ENCODE peak calls at places on chromosome 5, in eight cellular contexts. T is AG10803; Z is BJ; Y is CD8-positive, alpha-beta T cell; L is astrocyte; C is astrocyte of the spinal cord; H is stomach; B is WERI-Rb-1. V is an unnamed sample.

GRCh38 chr5:32029291-32029690 is 144.8 kb downstream of the GOLPH3 start:
- DNase-seq in T (peak), Z (no peak), Y (no peak), L (peak), C (no peak), H (no peak), B (no peak), V (peak)

GRCh38 chr5:135034186-135034962 is at the start of gene PITX1:
- DNase-seq in T (peak), Z (no peak), Y (no peak), L (no peak), C (no peak), H (peak), B (peak), V (peak)

GRCh38 chr5:65790371-65791163 is 68.6 kb downstream of the NLN start:
- DNase-seq in T (no peak), Z (no peak), Y (no peak), L (no peak), C (no peak), H (no peak), B (no peak), V (no peak)

GRCh38 chr5:164204338-164204946 is 699.0 kb downstream of the MAT2B start:
- DNase-seq in T (peak), Z (no peak), Y (no peak), L (peak), C (peak), H (no peak), B (no peak), V (peak)

GRCh38 chr5:18527017-18527416 is 892.8 kb downstream of the TAF11L14 start:
- DNase-seq in T (no peak), Z (no peak), Y (no peak), L (no peak), C (no peak), H (no peak), B (no peak), V (no peak)

GRCh38 chr5:59040804-59041201 is 457.9 kb downstream of the RAB3C start:
- DNase-seq in T (no peak), Z (no peak), Y (no peak), L (no peak), C (no peak), H (no peak), B (no peak), V (no peak)

GRCh38 chr5:137218896-137219295 is 280.2 kb downstream of the SPOCK1 start:
- DNase-seq in T (no peak), Z (no peak), Y (no peak), L (peak), C (peak), H (no peak), B (no peak), V (no peak)

GRCh38 chr5:115343855-115344254 is 47.4 kb upstream of the CCDC112 start:
- DNase-seq in T (peak), Z (no peak), Y (no peak), L (peak), C (peak), H (no peak), B (no peak), V (peak)

GRCh38 chr5:179266291-179267070 is 78.8 kb downstream of the ADAMTS2 start:
- DNase-seq in T (peak), Z (no peak), Y (no peak), L (no peak), C (no peak), H (peak), B (no peak), V (no peak)

GRCh38 chr5:129099184-129099570 is 4.6 kb downstream of the ISOC1 start:
- DNase-seq in T (no peak), Z (no peak), Y (no peak), L (no peak), C (no peak), H (no peak), B (peak), V (no peak)

GRCh38 chr5:154406231-154406630 is 39.6 kb upstream of the SAP30L start:
- DNase-seq in T (peak), Z (peak), Y (no peak), L (peak), C (peak), H (no peak), B (no peak), V (no peak)

GRCh38 chr5:159773062-159773924 is 143.0 kb upstream of the ADRA1B start:
- DNase-seq in T (peak), Z (peak), Y (peak), L (peak), C (peak), H (peak), B (peak), V (peak)

GRCh38 chr5:98771389-98772109 is 1.9 kb upstream of the RGMB start:
- DNase-seq in T (peak), Z (peak), Y (peak), L (peak), C (peak), H (peak), B (peak), V (peak)

GRCh38 chr5:111159845-111160244 is 64.3 kb upstream of the CAMK4 start:
- DNase-seq in T (no peak), Z (no peak), Y (no peak), L (no peak), C (no peak), H (no peak), B (no peak), V (no peak)

GRCh38 chr5:140145818-140146522 is 20.2 kb downstream of the IGIP start:
- DNase-seq in T (peak), Z (no peak), Y (peak), L (peak), C (peak), H (peak), B (peak), V (peak)

GRCh38 chr5:160463775-160464465 is 42.3 kb downstream of the PTTG1 start:
- DNase-seq in T (peak), Z (peak), Y (no peak), L (peak), C (peak), H (no peak), B (no peak), V (peak)

GRCh38 chr5:66306105-66306843 is 162.2 kb downstream of the SREK1 start:
- DNase-seq in T (peak), Z (peak), Y (peak), L (peak), C (peak), H (peak), B (peak), V (peak)

GRCh38 chr5:67160985-67161384 is 35.6 kb downstream of the CD180 start:
- DNase-seq in T (peak), Z (peak), Y (peak), L (peak), C (peak), H (no peak), B (no peak), V (no peak)

GRCh38 chr5:150141544-150142188 is 14.0 kb downstream of the PDGFRB start:
- DNase-seq in T (peak), Z (no peak), Y (no peak), L (peak), C (peak), H (no peak), B (no peak), V (peak)

GRCh38 chr5:76622973-76623596 is at the start of gene F2RL2:
- DNase-seq in T (peak), Z (peak), Y (no peak), L (peak), C (peak), H (no peak), B (peak), V (peak)

GRCh38 chr5:94218374-94218773 is 400.0 kb downstream of the KIAA0825 start:
- DNase-seq in T (peak), Z (peak), Y (no peak), L (peak), C (peak), H (no peak), B (no peak), V (peak)

GRCh38 chr5:94620257-94620656 is 1.8 kb downstream of the SLF1 start:
- DNase-seq in T (no peak), Z (no peak), Y (no peak), L (no peak), C (no peak), H (no peak), B (no peak), V (no peak)

GRCh38 chr5:179276838-179277395 is 68.3 kb downstream of the ADAMTS2 start:
- DNase-seq in T (no peak), Z (no peak), Y (no peak), L (no peak), C (no peak), H (no peak), B (no peak), V (no peak)

GRCh38 chr5:159510282-159510681 is 180.0 kb upstream of the IL12B start:
- DNase-seq in T (peak), Z (peak), Y (no peak), L (peak), C (peak), H (no peak), B (no peak), V (peak)

GRCh38 chr5:152329191-152329590 is 75.9 kb downstream of the NMUR2 start:
- DNase-seq in T (no peak), Z (no peak), Y (no peak), L (no peak), C (no peak), H (no peak), B (no peak), V (no peak)

GRCh38 chr5:321233-321725 is at the start of gene AHRR:
- DNase-seq in T (peak), Z (no peak), Y (no peak), L (peak), C (peak), H (peak), B (peak), V (peak)

GRCh38 chr5:172712610-172713009 is 58.4 kb downstream of the DUSP1 start:
- DNase-seq in T (no peak), Z (no peak), Y (no peak), L (no peak), C (no peak), H (no peak), B (no peak), V (no peak)

GRCh38 chr5:139388198-139388821 is 1.4 kb downstream of the MZB1 start:
- DNase-seq in T (peak), Z (no peak), Y (no peak), L (no peak), C (no peak), H (peak), B (no peak), V (peak)

GRCh38 chr5:139660105-139660915 is 12.2 kb downstream of the CXXC5 start:
- DNase-seq in T (peak), Z (no peak), Y (no peak), L (no peak), C (peak), H (peak), B (no peak), V (peak)

GRCh38 chr5:23208959-23209431 is 298.4 kb upstream of the PRDM9 start:
- DNase-seq in T (no peak), Z (no peak), Y (no peak), L (no peak), C (peak), H (no peak), B (peak), V (peak)

GRCh38 chr5:120499876-120500275 is 35.8 kb downstream of the PRR16 start:
- DNase-seq in T (no peak), Z (no peak), Y (no peak), L (no peak), C (no peak), H (no peak), B (no peak), V (no peak)

GRCh38 chr5:38922199-38922598 is 76.4 kb downstream of the OSMR start:
- DNase-seq in T (peak), Z (no peak), Y (peak), L (peak), C (peak), H (peak), B (peak), V (peak)

GRCh38 chr5:103847060-103847459 is 284.5 kb upstream of the NUDT12 start:
- DNase-seq in T (peak), Z (peak), Y (no peak), L (peak), C (peak), H (no peak), B (no peak), V (peak)

GRCh38 chr5:177336112-177336511 is 15.4 kb downstream of the LMAN2 start:
- DNase-seq in T (no peak), Z (no peak), Y (no peak), L (no peak), C (no peak), H (no peak), B (peak), V (peak)

GRCh38 chr5:74542477-74542876 is 98.1 kb downstream of the ENC1 start:
- DNase-seq in T (peak), Z (no peak), Y (no peak), L (peak), C (no peak), H (no peak), B (no peak), V (peak)

GRCh38 chr5:14706615-14707021 is 42.1 kb downstream of the OTULIN start:
- DNase-seq in T (peak), Z (peak), Y (peak), L (peak), C (peak), H (no peak), B (no peak), V (peak)
- H3K4me3 ChIP-seq in T (no peak), Z (no peak), Y (no peak), L (no peak), C (no peak), H (no peak), B (no peak), V (no peak)

DNA sequence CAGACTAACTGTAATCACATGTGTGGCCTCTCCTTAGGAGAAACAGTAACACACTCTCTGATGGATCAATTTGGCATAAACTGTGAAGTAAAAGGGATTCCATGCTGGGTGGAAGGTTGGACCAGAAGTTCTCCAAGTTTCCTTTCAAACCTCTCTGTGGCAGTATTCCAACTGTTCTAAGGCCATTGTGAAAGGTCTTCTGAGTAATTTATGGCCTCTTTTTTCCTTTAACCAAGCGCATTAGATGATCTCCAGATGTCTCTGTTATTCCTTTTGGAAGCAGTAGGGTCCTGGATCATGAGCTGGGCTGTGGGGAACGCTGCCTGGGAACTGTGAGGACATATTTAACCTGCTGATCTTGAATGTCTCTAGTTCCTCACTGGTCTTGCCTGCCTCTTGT is 80.6 kb upstream of the IL6ST start:
- DNase-seq in T (peak), Z (no peak), Y (no peak), L (peak), C (peak), H (no peak), B (no peak), V (peak)
- TF ChIP-seq CTCF in T (peak), Z (no peak), Y (no peak), L (no peak), C (no peak), H (no peak), B (no peak), V (no peak)

GRCh38 chr5:149036970-149037369 is 25.9 kb downstream of the SH3TC2 start:
- DNase-seq in T (no peak), Z (no peak), Y (no peak), L (no peak), C (no peak), H (no peak), B (no peak), V (peak)
- H3K4me3 ChIP-seq in T (no peak), Z (no peak), Y (no peak), L (no peak), C (no peak), H (no peak), B (no peak), V (no peak)

DNA sequence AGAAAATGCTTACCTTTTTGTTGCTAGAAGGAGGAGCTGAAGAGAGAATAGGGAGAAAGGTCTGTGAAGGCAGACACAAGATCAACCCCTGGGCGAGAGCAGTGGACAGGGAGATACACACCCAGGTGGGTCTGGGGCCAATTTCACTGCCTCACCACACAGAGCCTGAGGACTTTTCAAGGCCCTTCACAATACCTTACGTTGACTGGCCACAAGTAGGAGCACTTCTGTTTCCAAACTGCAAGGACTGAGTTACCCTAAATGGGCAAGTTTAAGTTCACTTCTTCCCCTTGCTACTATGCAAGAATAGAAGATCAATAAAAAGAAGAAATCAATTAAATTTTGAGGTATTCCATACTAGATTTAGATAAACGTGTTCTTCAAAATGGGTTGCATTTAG is 174.5 kb upstream of the SLC12A2 start:
- DNase-seq in T (peak), Z (no peak), Y (no peak), L (peak), C (peak), H (no peak), B (peak), V (peak)
- TF ChIP-seq CTCF in T (peak), Z (peak), Y (no peak), L (peak), C (peak), H (peak), B (peak), V (peak)

GRCh38 chr5:56330167-56330566 is 97.0 kb upstream of the ANKRD55 start:
- DNase-seq in T (no peak), Z (no peak), Y (no peak), L (no peak), C (no peak), H (no peak), B (no peak), V (no peak)

GRCh38 chr5:56339732-56340131 is 106.6 kb upstream of the ANKRD55 start:
- DNase-seq in T (no peak), Z (no peak), Y (no peak), L (no peak), C (no peak), H (no peak), B (no peak), V (no peak)

GRCh38 chr5:56337715-56338319 is 104.7 kb upstream of the ANKRD55 start:
- DNase-seq in T (no peak), Z (no peak), Y (no peak), L (peak), C (peak), H (no peak), B (no peak), V (no peak)

GRCh38 chr5:56330806-56331205 is 97.7 kb upstream of the ANKRD55 start:
- DNase-seq in T (no peak), Z (no peak), Y (no peak), L (no peak), C (no peak), H (no peak), B (no peak), V (no peak)

DNA sequence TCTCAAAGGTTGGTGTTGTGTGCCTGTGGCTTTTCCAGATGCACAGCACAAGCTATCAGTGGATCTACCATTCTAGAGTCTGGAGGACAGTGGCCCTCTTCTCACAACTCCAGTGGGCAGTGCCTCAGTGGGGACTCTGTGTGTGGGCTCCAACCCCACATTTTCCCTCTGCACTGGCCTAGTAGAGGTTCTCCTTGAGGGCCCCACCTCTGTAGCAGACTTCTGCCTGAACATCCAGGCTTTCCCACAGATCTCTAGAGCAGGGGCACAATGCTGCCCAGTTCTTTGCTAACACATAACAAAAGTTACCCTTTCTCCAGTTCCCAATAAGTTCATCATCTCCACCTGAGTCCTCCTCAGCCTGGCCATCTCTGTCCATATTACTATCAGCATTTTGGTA is 102.1 kb upstream of the ANKRD55 start:
- DNase-seq in T (no peak), Z (no peak), Y (no peak), L (no peak), C (no peak), H (no peak), B (no peak), V (no peak)
- H3K4me3 ChIP-seq in T (no peak), Z (no peak), Y (no peak), L (no peak), C (no peak), H (no peak), B (no peak), V (no peak)

GRCh38 chr5:123170816-123171345 is 81.8 kb downstream of the PRDM6 start:
- DNase-seq in T (no peak), Z (no peak), Y (no peak), L (no peak), C (no peak), H (no peak), B (no peak), V (peak)

GRCh38 chr5:123176938-123177275 is 87.9 kb downstream of the PRDM6 start:
- DNase-seq in T (peak), Z (no peak), Y (no peak), L (no peak), C (no peak), H (no peak), B (no peak), V (peak)

GRCh38 chr5:123176224-123176937 is 87.3 kb downstream of the PRDM6 start:
- DNase-seq in T (peak), Z (no peak), Y (no peak), L (peak), C (no peak), H (no peak), B (no peak), V (peak)

GRCh38 chr5:123178693-123179092 is 89.7 kb downstream of the PRDM6 start:
- DNase-seq in T (no peak), Z (no peak), Y (no peak), L (no peak), C (no peak), H (no peak), B (no peak), V (no peak)

DNA sequence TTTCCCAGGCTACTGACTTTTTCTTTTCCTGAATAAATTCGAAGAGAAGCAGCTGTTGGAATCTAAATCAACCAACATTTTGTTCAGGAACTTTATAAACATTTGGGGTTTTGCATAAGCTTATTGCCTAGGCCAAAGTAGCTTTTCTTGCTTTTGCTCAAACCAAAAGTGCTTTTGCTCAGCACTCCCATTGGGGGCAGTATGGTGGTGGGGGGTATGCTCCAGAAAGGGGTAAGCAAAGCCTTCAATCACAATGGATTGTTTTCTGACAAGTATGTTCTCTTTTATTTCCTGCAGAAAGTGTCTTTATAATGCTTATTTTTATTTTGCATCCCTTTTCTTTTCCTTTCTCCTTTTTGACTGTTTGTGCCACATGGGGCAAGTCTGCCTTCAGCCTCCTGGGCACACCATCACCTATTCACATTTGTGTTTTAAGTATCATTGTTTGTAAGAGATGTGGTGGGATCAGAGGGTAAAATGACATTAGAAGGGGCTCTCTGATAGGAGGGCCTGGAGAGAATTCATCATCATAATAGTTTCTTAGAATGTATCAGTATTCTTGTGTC is 86.0 kb downstream of the PRDM6 start:
- DNase-seq in T (no peak), Z (no peak), Y (no peak), L (no peak), C (no peak), H (no peak), B (no peak), V (no peak)
- TF ChIP-seq CTCF in T (no peak), Z (no peak), Y (no peak), L (no peak), C (no peak), H (no peak), B (no peak), V (no peak)